ENCODE peak calls at places on chromosome 14, in seven cellular contexts. S is AG04450; Z is effector memory CD4-positive, alpha-beta T cell; W is brain microvascular endothelial cell; C is trophoblast cell; J is suprapubic skin; F is H1. B is an unnamed sample.

GRCh38 chr14:100404419-100404818 is 81.3 kb downstream of the SLC25A47 start:
- DNase-seq in S (no peak), Z (no peak), W (no peak), C (no peak), J (no peak), F (no peak), B (no peak)

GRCh38 chr14:64997108-64997794 is 10.6 kb downstream of the FNTB start:
- DNase-seq in S (no peak), Z (no peak), W (no peak), C (no peak), J (no peak), F (no peak), B (peak; percentile 69)

GRCh38 chr14:74382231-74382630 is 34.0 kb downstream of the VRTN start:
- DNase-seq in S (no peak), Z (no peak), W (no peak), C (peak; percentile 79), J (no peak), F (no peak), B (no peak)

GRCh38 chr14:58844544-58844943 is 206.8 kb downstream of the DACT1 start:
- DNase-seq in S (no peak), Z (no peak), W (no peak), C (no peak), J (no peak), F (no peak), B (no peak)

GRCh38 chr14:65792208-65792905 is 379.8 kb downstream of the FUT8 start:
- DNase-seq in S (no peak), Z (no peak), W (peak; percentile 68), C (peak; percentile 87), J (no peak), F (no peak), B (peak; percentile 29)

GRCh38 chr14:58298880-58299664 is 717 bp downstream of the ARID4A start:
- DNase-seq in S (no peak), Z (peak; percentile 20), W (no peak), C (no peak), J (no peak), F (peak; percentile 67), B (no peak)

GRCh38 chr14:54444003-54444402 is 2.8 kb upstream of the CNIH1 start:
- DNase-seq in S (no peak), Z (no peak), W (no peak), C (no peak), J (no peak), F (no peak), B (no peak)

GRCh38 chr14:99273025-99273723 is 1.2 kb upstream of the BCL11B start:
- DNase-seq in S (no peak), Z (no peak), W (no peak), C (no peak), J (peak; percentile 83), F (peak; percentile 89), B (no peak)

GRCh38 chr14:103690332-103690731 is 24.9 kb downstream of the XRCC3 start:
- DNase-seq in S (no peak), Z (no peak), W (no peak), C (no peak), J (no peak), F (no peak), B (no peak)

GRCh38 chr14:85234626-85235025 is 295.3 kb upstream of the FLRT2 start:
- DNase-seq in S (no peak), Z (no peak), W (no peak), C (no peak), J (no peak), F (no peak), B (peak; percentile 74)

GRCh38 chr14:102252834-102253801 is 51.8 kb downstream of the MOK start:
- DNase-seq in S (no peak), Z (no peak), W (no peak), C (no peak), J (no peak), F (no peak), B (no peak)

GRCh38 chr14:77508249-77508648 is 9.6 kb upstream of the ISM2 start:
- DNase-seq in S (peak; percentile 16), Z (no peak), W (peak; percentile 64), C (peak; percentile 87), J (no peak), F (no peak), B (peak; percentile 27)

GRCh38 chr14:75609606-75610476 is 31.4 kb downstream of the FLVCR2 start:
- DNase-seq in S (no peak), Z (no peak), W (peak; percentile 8), C (peak; percentile 25), J (no peak), F (no peak), B (no peak)

GRCh38 chr14:33855672-33856071 is 95.2 kb downstream of the EGLN3 start:
- DNase-seq in S (no peak), Z (no peak), W (no peak), C (no peak), J (no peak), F (no peak), B (no peak)

GRCh38 chr14:106694638-106695393 is 1168.4 kb downstream of the TMEM121 start:
- DNase-seq in S (no peak), Z (peak; percentile 22), W (no peak), C (no peak), J (no peak), F (no peak), B (peak; percentile 10)

GRCh38 chr14:101732128-101732527 is 29.4 kb upstream of the PPP2R5C start:
- DNase-seq in S (no peak), Z (no peak), W (no peak), C (no peak), J (peak; percentile 37), F (no peak), B (no peak)

GRCh38 chr14:21795456-21795855 is 121.8 kb upstream of the OR4E1 start:
- DNase-seq in S (no peak), Z (no peak), W (no peak), C (no peak), J (no peak), F (no peak), B (no peak)

GRCh38 chr14:53409974-53410373 is 256.9 kb upstream of the DDHD1 start:
- DNase-seq in S (no peak), Z (no peak), W (peak; percentile 54), C (peak; percentile 20), J (no peak), F (no peak), B (no peak)

GRCh38 chr14:53412819-53413664 is 259.9 kb upstream of the DDHD1 start:
- DNase-seq in S (no peak), Z (no peak), W (no peak), C (no peak), J (no peak), F (no peak), B (peak; percentile 43)

GRCh38 chr14:53409289-53409688 is 256.2 kb upstream of the DDHD1 start:
- DNase-seq in S (no peak), Z (no peak), W (no peak), C (no peak), J (no peak), F (no peak), B (no peak)

GRCh38 chr14:53408175-53408879 is 255.2 kb upstream of the DDHD1 start:
- DNase-seq in S (no peak), Z (no peak), W (no peak), C (no peak), J (no peak), F (no peak), B (no peak)

DNA sequence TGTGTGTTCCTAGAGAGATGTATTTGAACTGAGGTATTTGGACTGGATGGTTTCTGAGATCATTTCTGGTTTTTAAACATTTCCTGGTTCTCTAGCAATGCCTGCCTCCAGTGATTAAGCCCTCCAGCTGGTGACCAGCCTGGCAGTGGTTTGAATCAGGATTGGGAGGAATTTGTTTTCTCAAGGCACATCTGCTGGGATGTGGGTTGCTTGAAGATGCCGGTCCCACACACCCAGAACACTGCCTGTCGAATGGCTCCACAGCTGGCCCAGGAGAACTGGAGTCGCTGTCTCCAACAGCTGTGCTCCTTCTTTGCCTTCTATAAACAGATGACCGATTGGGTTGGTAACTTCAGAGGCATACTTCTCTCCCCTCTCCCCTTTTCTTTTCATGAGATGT is 258.0 kb upstream of the DDHD1 start:
- DNase-seq in S (peak; percentile 97), Z (no peak), W (peak; percentile 47), C (peak; percentile 67), J (no peak), F (no peak), B (no peak)
- H3K27ac ChIP-seq in S (peak overlapping the region; percentile 69), Z (no peak overlapping the region), W (no peak overlapping the region), C (no peak overlapping the region), J (no peak overlapping the region), F (no peak overlapping the region), B (no peak overlapping the region)

GRCh38 chr14:52327374-52328226 is 13.5 kb downstream of the PTGER2 start:
- DNase-seq in S (no peak), Z (no peak), W (no peak), C (no peak), J (no peak), F (no peak), B (no peak)
- H3K27ac ChIP-seq in S (peak overlapping the region; percentile 43), Z (no peak overlapping the region), W (peak overlapping the region; percentile 20), C (no peak overlapping the region), J (no peak overlapping the region), F (no peak overlapping the region), B (no peak overlapping the region)

DNA sequence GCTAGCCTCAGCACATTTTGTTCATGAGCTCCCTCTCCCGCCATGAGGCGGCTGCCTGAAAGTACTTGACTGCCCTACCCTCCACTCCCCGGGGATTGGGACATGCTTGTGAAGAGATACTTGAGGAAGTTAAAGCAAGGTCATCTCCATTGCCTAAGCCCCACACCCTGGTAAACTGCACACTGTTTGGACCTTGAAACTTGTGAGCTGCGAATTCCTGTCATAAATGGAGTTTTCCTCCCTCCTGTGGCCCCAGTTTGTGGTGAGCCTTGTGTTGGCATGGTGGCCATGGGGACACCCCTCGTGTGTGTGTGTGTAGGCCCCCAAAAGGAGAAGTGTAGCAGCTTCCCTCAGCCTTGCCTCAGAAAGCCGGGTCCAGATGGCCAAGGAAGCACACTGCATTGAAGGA is 395.5 kb downstream of the ZFP36L1 start:
- DNase-seq in S (no peak), Z (no peak), W (no peak), C (no peak), J (peak; percentile 82), F (no peak), B (no peak)
- H3K27ac ChIP-seq in S (peak overlapping the region; percentile 47), Z (no peak overlapping the region), W (no peak overlapping the region), C (peak overlapping the region; percentile 89), J (peak overlapping the region; percentile 70), F (no peak overlapping the region), B (no peak overlapping the region)

DNA sequence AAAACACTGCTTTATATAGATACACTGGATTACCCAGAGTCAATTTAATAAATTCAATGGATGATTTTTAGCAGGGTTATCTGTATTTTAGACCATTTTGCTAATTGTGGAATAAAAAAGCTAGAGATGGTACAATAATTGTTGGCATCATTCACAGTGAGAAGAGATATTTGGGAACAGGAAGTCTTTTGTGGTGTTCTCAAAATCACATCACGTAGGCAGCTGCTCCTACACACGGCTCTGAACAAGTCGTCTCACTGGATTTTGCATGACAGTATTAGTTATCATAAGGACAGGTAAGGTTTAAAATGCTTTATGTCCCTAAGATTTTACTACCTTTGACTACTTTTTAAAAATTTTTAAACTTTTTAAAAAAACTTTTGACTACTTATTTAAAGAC is 52.0 kb downstream of the PAPLN start:
- DNase-seq in S (no peak), Z (no peak), W (no peak), C (no peak), J (no peak), F (no peak), B (no peak)
- H3K27ac ChIP-seq in S (no peak overlapping the region), Z (no peak overlapping the region), W (no peak overlapping the region), C (no peak overlapping the region), J (no peak overlapping the region), F (no peak overlapping the region), B (no peak overlapping the region)

DNA sequence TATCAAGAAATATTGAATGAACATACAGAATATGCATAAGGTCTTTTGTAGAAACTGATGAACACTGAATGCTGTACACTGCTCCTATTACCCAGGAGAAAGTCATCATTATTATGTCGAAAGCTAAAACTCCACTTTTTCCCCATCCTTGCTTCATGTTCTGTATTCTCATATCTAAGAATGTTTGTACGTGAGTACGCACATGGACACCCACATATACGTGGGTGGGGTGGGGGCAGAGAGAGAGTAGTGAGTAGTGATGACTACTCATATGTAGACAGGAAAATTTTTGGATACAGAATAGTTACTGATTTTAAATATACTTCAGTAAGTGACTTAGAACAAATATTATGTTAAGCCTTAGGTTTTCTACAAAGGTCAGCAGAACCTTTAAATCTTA is 75.1 kb downstream of the FERMT2 start:
- DNase-seq in S (no peak), Z (no peak), W (no peak), C (peak; percentile 34), J (no peak), F (no peak), B (no peak)
- H3K27ac ChIP-seq in S (no peak overlapping the region), Z (no peak overlapping the region), W (peak overlapping the region; percentile 19), C (no peak overlapping the region), J (no peak overlapping the region), F (no peak overlapping the region), B (no peak overlapping the region)

B was measured in epithelial cell of prostate.